ENCODE peak calls at places on chromosomes 6 and 20, in eight cellular contexts. X, F, M, P, L, H, J and Y are unnamed samples.

GRCh38 chr6:97322226-97322625 is 39.2 kb upstream of the MMS22L start:
- DNase-seq in X (no peak), F (no peak), M (no peak), P (no peak), L (no peak), H (no peak), J (no peak), Y (no peak)

GRCh38 chr20:2984956-2985661 is 58.3 kb upstream of the GNRH2 start:
- DNase-seq in X (no peak), F (no peak), M (no peak), P (peak; percentile 40), L (no peak), H (no peak), J (no peak), Y (no peak)

GRCh38 chr6:36944650-36945049 is 9.9 kb upstream of the PI16 start:
- DNase-seq in X (no peak), F (no peak), M (no peak), P (no peak), L (no peak), H (no peak), J (no peak), Y (no peak)

GRCh38 chr6:11258260-11259237 is 26.1 kb upstream of the NEDD9 start:
- DNase-seq in X (no peak), F (no peak), M (no peak), P (no peak), L (no peak), H (peak; percentile 33), J (peak; percentile 56), Y (no peak)

GRCh38 chr6:71388846-71389543 is 100.4 kb downstream of the OGFRL1 start:
- DNase-seq in X (no peak), F (no peak), M (no peak), P (no peak), L (no peak), H (no peak), J (no peak), Y (no peak)

GRCh38 chr20:24357169-24357568 is 112.3 kb upstream of the SYNDIG1 start:
- DNase-seq in X (no peak), F (no peak), M (no peak), P (no peak), L (no peak), H (no peak), J (no peak), Y (no peak)

GRCh38 chr6:146770965-146771735 is 172.4 kb downstream of the ADGB start:
- DNase-seq in X (no peak), F (no peak), M (no peak), P (peak; percentile 12), L (peak; percentile 16), H (peak; percentile 9), J (peak; percentile 81), Y (peak; percentile 91)

GRCh38 chr6:119278625-119279024 is 70.9 kb downstream of the MAN1A1 start:
- DNase-seq in X (no peak), F (no peak), M (no peak), P (no peak), L (no peak), H (no peak), J (no peak), Y (no peak)

GRCh38 chr20:50475879-50476292 is 34.3 kb upstream of the PTPN1 start:
- DNase-seq in X (no peak), F (no peak), M (no peak), P (no peak), L (no peak), H (no peak), J (no peak), Y (no peak)

GRCh38 chr20:20837574-20838021 is 125.2 kb upstream of the RALGAPA2 start:
- DNase-seq in X (peak; percentile 77), F (peak; percentile 25), M (peak; percentile 48), P (peak; percentile 20), L (peak; percentile 24), H (peak; percentile 50), J (peak; percentile 57), Y (peak; percentile 69)

GRCh38 chr20:56630506-56631317 is 1.6 kb downstream of the TFAP2C start:
- DNase-seq in X (no peak), F (no peak), M (no peak), P (no peak), L (no peak), H (no peak), J (no peak), Y (no peak)

GRCh38 chr20:23245553-23246128 is 105.0 kb upstream of the NXT1 start:
- DNase-seq in X (peak; percentile 71), F (no peak), M (no peak), P (no peak), L (no peak), H (peak; percentile 78), J (peak; percentile 40), Y (peak; percentile 91)

GRCh38 chr20:4673371-4674001 is 48.2 kb upstream of the PRND start:
- DNase-seq in X (no peak), F (no peak), M (no peak), P (no peak), L (no peak), H (no peak), J (no peak), Y (no peak)